ENCODE peak calls at places on chromosome 3, in eight cellular contexts. H is AG09319, A is fibroblast of mammary gland, D is neural crest cell, G is B cell, C is GM13977, N is pancreas, V is fibroblast of lung. O is an unnamed sample.

GRCh38 chr3:46222435-46223161 is 14.5 kb upstream of the CCR1 start:
- DNase-seq in C (no peak), G (peak; percentile 24), H (no peak), N (no peak), V (no peak), A (no peak), D (no peak), O (no peak)

GRCh38 chr3:173892547-173892946 is 495.0 kb downstream of the NLGN1 start:
- DNase-seq in D (no peak), G (no peak), A (no peak), V (no peak), H (no peak), C (no peak), N (no peak), O (no peak)

GRCh38 chr3:14503706-14504065 is 36.5 kb downstream of the GRIP2 start:
- DNase-seq in N (no peak), V (no peak), C (no peak), A (no peak), G (no peak), D (no peak), H (no peak), O (no peak)

GRCh38 chr3:30495172-30496124 is 111.0 kb upstream of the TGFBR2 start:
- DNase-seq in H (no peak), A (peak; percentile 30), G (no peak), C (no peak), D (no peak), N (no peak), V (no peak), O (no peak)

GRCh38 chr3:82353281-82354171 is 592.1 kb upstream of the GBE1 start:
- DNase-seq in D (no peak), C (no peak), A (no peak), N (peak; percentile 31), H (no peak), G (no peak), V (no peak), O (no peak)

GRCh38 chr3:139659511-139659910 is 18.3 kb downstream of the NMNAT3 start:
- DNase-seq in C (no peak), N (no peak), H (no peak), G (no peak), V (no peak), A (no peak), D (no peak), O (no peak)

GRCh38 chr3:12986521-12986920 is 86.7 kb downstream of the IQSEC1 start:
- DNase-seq in N (no peak), G (no peak), H (no peak), C (no peak), V (no peak), A (no peak), D (no peak), O (no peak)

GRCh38 chr3:127141921-127142730 is 50.8 kb upstream of the PRR23E start:
- DNase-seq in N (peak; percentile 91), V (peak; percentile 3), H (no peak), C (no peak), G (no peak), A (no peak), D (no peak), O (no peak)

GRCh38 chr3:139523718-139524117 is 15.8 kb downstream of the RBP1 start:
- DNase-seq in D (no peak), A (no peak), V (no peak), N (no peak), H (no peak), C (no peak), G (no peak), O (no peak)

GRCh38 chr3:151085889-151086483 is 522 bp downstream of the MED12L start:
- DNase-seq in N (peak; percentile 22), H (no peak), G (peak; percentile 67), D (peak; percentile 51), A (no peak), C (peak; percentile 64), V (no peak), O (peak; percentile 52)

GRCh38 chr3:139537325-139537724 is 2.2 kb downstream of the RBP1 start:
- DNase-seq in V (no peak), D (no peak), C (no peak), G (no peak), N (no peak), H (no peak), A (peak; percentile 64), O (no peak)

GRCh38 chr3:150762662-150763121 is 277 bp downstream of the SIAH2 start:
- DNase-seq in H (no peak), A (no peak), C (no peak), V (no peak), D (no peak), G (no peak), N (peak; percentile 28), O (no peak)

GRCh38 chr3:194013928-194014327 is 122.0 kb upstream of the HES1 start:
- DNase-seq in G (no peak), H (no peak), A (no peak), C (no peak), D (no peak), N (no peak), V (no peak), O (no peak)

GRCh38 chr3:11010406-11011165 is 18.0 kb downstream of the SLC6A1 start:
- DNase-seq in H (no peak), C (no peak), V (no peak), N (no peak), A (no peak), G (no peak), D (no peak), O (no peak)

GRCh38 chr3:63824309-63824708 is 5.2 kb downstream of the C3orf49 start:
- DNase-seq in C (no peak), H (no peak), G (no peak), N (no peak), V (peak; percentile 76), A (peak; percentile 57), D (no peak), O (no peak)

GRCh38 chr3:23740517-23741402 is 65.0 kb upstream of the UBE2E1 start:
- DNase-seq in D (no peak), A (peak; percentile 64), G (no peak), H (no peak), N (no peak), V (no peak), C (peak; percentile 61), O (no peak)

GRCh38 chr3:58207954-58208353 is 2.8 kb downstream of the DNASE1L3 start:
- DNase-seq in D (no peak), V (no peak), N (no peak), G (no peak), C (no peak), H (no peak), A (no peak), O (no peak)

GRCh38 chr3:10515396-10515795 is 10.0 kb upstream of the ATP2B2 start:
- DNase-seq in H (no peak), N (no peak), C (no peak), V (no peak), D (no peak), A (no peak), G (no peak), O (no peak)

GRCh38 chr3:101861212-101861977 is 12.1 kb downstream of the NFKBIZ start:
- DNase-seq in V (no peak), N (no peak), D (no peak), A (no peak), G (no peak), H (no peak), C (no peak), O (no peak)

GRCh38 chr3:130480736-130481135 is 36.2 kb upstream of the COL6A6 start:
- DNase-seq in N (no peak), A (peak; percentile 72), V (peak; percentile 49), G (no peak), C (no peak), D (peak; percentile 3), H (peak; percentile 63), O (peak; percentile 28)

GRCh38 chr3:158434412-158435038 is 136.5 kb upstream of the MLF1 start:
- DNase-seq in D (peak; percentile 54), G (no peak), V (peak; percentile 73), A (peak; percentile 76), N (peak; percentile 50), C (no peak), H (peak; percentile 34), O (peak; percentile 58)

GRCh38 chr3:170728181-170728580 is 141.8 kb downstream of the RPL22L1 start:
- DNase-seq in D (no peak), H (no peak), G (no peak), C (no peak), V (no peak), A (no peak), N (no peak), O (no peak)

GRCh38 chr3:59607628-59608027 is 557.8 kb upstream of the CFAP20DC start:
- DNase-seq in V (peak; percentile 39), D (no peak), G (no peak), H (no peak), N (no peak), A (peak; percentile 49), C (no peak), O (no peak)
- TF ChIP-seq CTCF in V (no peak), D (no peak), G (no peak), H (peak; percentile 25), N (no peak), A (peak; percentile 30), C (no peak), O (no peak)

GRCh38 chr3:120077726-120078125 is 16.5 kb downstream of the GSK3B start:
- DNase-seq in V (no peak), A (no peak), C (no peak), G (no peak), H (no peak), N (no peak), D (no peak), O (no peak)

GRCh38 chr3:120071259-120071658 is 23.0 kb downstream of the GSK3B start:
- DNase-seq in C (no peak), D (no peak), V (no peak), N (no peak), H (no peak), G (no peak), A (no peak), O (no peak)

GRCh38 chr3:120070263-120070981 is 23.8 kb downstream of the GSK3B start:
- DNase-seq in V (no peak), C (no peak), H (no peak), D (no peak), A (no peak), G (no peak), N (no peak), O (no peak)

GRCh38 chr3:120067090-120067489 is 27.2 kb downstream of the GSK3B start:
- DNase-seq in G (no peak), D (no peak), C (no peak), V (no peak), H (no peak), N (no peak), A (no peak), O (no peak)

GRCh38 chr3:120072867-120073525 is 21.3 kb downstream of the GSK3B start:
- DNase-seq in N (no peak), G (no peak), A (no peak), C (no peak), D (no peak), V (no peak), H (no peak), O (no peak)
- TF ChIP-seq CTCF in N (no peak), G (peak; percentile 22), A (no peak), C (no peak), D (no peak), V (no peak), H (no peak), O (no peak)

GRCh38 chr3:172289583-172289982 is 158.7 kb downstream of the GHSR start:
- DNase-seq in H (no peak), A (no peak), D (no peak), V (no peak), N (no peak), C (peak; percentile 21), G (no peak), O (peak; percentile 53)
- TF ChIP-seq CTCF in H (peak; percentile 12), A (peak; percentile 34), D (peak; percentile 43), V (no peak), N (no peak), C (peak; percentile 60), G (no peak), O (no peak)

GRCh38 chr3:163573324-163573723 is 1505.0 kb downstream of the SI start:
- DNase-seq in N (no peak), D (no peak), V (no peak), H (no peak), G (no peak), A (no peak), C (no peak), O (no peak)
- TF ChIP-seq CTCF in N (no peak), D (no peak), V (no peak), H (no peak), G (no peak), A (no peak), C (no peak), O (no peak)